ENCODE peak calls at places on chromosomes 7 and 10, in seven cellular contexts. B is epithelial cell of esophagus; X is GM12865; P is fibroblast of lung; Z is activated CD8-positive, alpha-beta T cell treated with anti-CD3 and anti-CD28 coated beads for 36 hours; E is fibroblast of the aortic adventitia; G is HFFc6. I is an unnamed sample.

GRCh38 chr7:155213955-155214327 is 83.7 kb upstream of the INSIG1 start:
- DNase-seq in B (no peak), X (no peak), P (no peak), Z (no peak), E (peak), G (no peak), I (no peak)

GRCh38 chr7:41877118-41877517 is 174.2 kb upstream of the INHBA start:
- DNase-seq in B (no peak), X (no peak), P (no peak), Z (no peak), E (no peak), G (no peak), I (no peak)

GRCh38 chr7:140159487-140159886 is 17.3 kb downstream of the KDM7A start:
- DNase-seq in B (peak), X (no peak), P (peak), Z (no peak), E (peak), G (peak), I (no peak)

GRCh38 chr10:117797286-117797685 is 249.5 kb downstream of the RAB11FIP2 start:
- DNase-seq in B (no peak), X (no peak), P (no peak), Z (no peak), E (no peak), G (no peak), I (no peak)

GRCh38 chr10:30781571-30782542 is 152.3 kb upstream of the LYZL2 start:
- DNase-seq in B (no peak), X (no peak), P (no peak), Z (no peak), E (no peak), G (no peak), I (no peak)

GRCh38 chr10:60384708-60385398 is 4.8 kb downstream of the ANK3 start:
- DNase-seq in B (peak), X (no peak), P (peak), Z (no peak), E (peak), G (peak), I (no peak)

GRCh38 chr10:124381011-124381591 is 37.6 kb downstream of the OAT start:
- DNase-seq in B (no peak), X (no peak), P (peak), Z (no peak), E (no peak), G (no peak), I (no peak)

GRCh38 chr10:79488303-79488702 is 24.0 kb upstream of the EIF5AL1 start:
- DNase-seq in B (peak), X (no peak), P (peak), Z (no peak), E (peak), G (peak), I (no peak)

GRCh38 chr7:104936546-104936945 is 77.5 kb upstream of the KMT2E start:
- DNase-seq in B (no peak), X (no peak), P (no peak), Z (no peak), E (no peak), G (no peak), I (no peak)

GRCh38 chr10:114879093-114879492 is 57.5 kb downstream of the FHIP2A start:
- DNase-seq in B (no peak), X (no peak), P (peak), Z (no peak), E (peak), G (no peak), I (no peak)

GRCh38 chr7:115221484-115221883 is 299.6 kb downstream of the MDFIC start:
- DNase-seq in B (no peak), X (no peak), P (no peak), Z (no peak), E (peak), G (no peak), I (no peak)

GRCh38 chr10:8402469-8403074 is 348.1 kb downstream of the GATA3 start:
- DNase-seq in B (no peak), X (no peak), P (peak), Z (peak), E (no peak), G (no peak), I (no peak)

GRCh38 chr7:82945480-82945879 is 217.2 kb downstream of the PCLO start:
- DNase-seq in B (peak), X (no peak), P (no peak), Z (no peak), E (no peak), G (no peak), I (no peak)
- TF ChIP-seq CTCF in B (peak), X (no peak), P (no peak), Z (no peak), E (no peak), G (no peak), I (no peak)

GRCh38 chr10:108783897-108784296 is 1139.4 kb downstream of the XPNPEP1 start:
- DNase-seq in B (peak), X (peak), P (peak), Z (peak), E (peak), G (peak), I (no peak)
- TF ChIP-seq CTCF in B (peak), X (peak), P (peak), Z (peak), E (peak), G (peak), I (no peak)

DNA sequence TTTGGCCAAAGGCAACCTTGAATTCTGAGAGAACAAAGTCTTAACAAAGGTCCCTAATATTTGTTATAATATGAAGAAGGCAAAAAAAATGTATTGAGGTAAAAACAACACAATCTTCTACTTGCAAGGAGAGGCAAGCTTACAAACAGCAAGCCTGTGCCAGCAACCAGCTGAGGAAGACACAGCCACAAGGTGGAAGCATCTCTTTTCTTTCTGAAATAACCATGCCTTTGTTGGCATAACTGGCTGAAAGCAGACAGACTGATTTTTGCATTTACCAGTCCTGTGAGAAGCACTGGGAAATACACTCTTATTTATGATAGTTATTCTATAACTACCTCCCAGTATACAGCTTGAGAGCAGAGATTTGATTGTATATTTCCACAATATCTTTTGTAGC is 292.0 kb downstream of the PHTF2 start:
- DNase-seq in B (peak), X (no peak), P (no peak), Z (no peak), E (no peak), G (peak), I (no peak)
- TF ChIP-seq CTCF in B (peak), X (no peak), P (no peak), Z (no peak), E (peak), G (peak), I (no peak)

GRCh38 chr10:35611750-35612149 is 6.6 kb downstream of the GJD4 start:
- DNase-seq in B (no peak), X (no peak), P (no peak), Z (no peak), E (no peak), G (no peak), I (no peak)
- TF ChIP-seq CTCF in B (no peak), X (no peak), P (no peak), Z (no peak), E (no peak), G (peak), I (no peak)

DNA sequence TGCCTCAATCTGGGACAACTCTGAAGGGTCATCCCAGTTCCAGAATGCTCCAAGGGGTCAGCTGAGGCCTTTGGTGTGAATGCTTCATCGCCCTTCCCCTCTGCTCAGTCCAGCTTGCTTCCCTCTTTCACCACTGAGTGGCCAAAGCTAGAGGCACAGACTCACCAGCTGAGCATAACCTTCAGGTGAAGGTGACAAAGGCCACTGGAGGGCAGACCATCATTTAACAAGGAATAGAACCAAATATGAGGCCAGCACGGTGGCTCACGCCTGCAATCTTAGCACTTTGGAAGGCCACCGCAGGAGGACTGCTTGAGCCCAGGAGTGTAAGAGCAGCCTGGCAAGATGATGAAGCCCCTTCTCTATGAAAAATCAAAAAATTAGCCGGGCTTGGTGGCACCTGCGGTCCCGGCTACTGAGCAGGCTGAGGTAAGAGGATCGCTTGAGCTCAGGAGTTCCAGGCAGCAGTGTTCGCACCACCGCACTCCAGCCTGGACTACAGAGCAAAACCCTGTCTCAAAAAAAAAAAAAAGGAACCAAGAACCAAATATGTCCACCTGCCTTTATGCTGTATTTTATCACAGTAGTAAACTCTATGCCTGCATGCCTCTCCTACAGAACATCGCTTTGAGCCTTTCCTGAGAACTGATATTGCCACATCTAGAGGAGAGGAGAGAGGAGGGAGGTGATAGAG is 13.4 kb downstream of the PRKAG2 start:
- DNase-seq in B (no peak), X (peak), P (no peak), Z (no peak), E (no peak), G (no peak), I (no peak)
- TF ChIP-seq CTCF in B (no peak), X (peak), P (no peak), Z (no peak), E (no peak), G (no peak), I (no peak)

GRCh38 chr10:50788951-50789904 is 49.5 kb downstream of the ASAH2B start:
- DNase-seq in B (peak), X (peak), P (peak), Z (no peak), E (peak), G (peak), I (no peak)
- TF ChIP-seq CTCF in B (peak), X (no peak), P (peak), Z (no peak), E (peak), G (peak), I (no peak)

DNA sequence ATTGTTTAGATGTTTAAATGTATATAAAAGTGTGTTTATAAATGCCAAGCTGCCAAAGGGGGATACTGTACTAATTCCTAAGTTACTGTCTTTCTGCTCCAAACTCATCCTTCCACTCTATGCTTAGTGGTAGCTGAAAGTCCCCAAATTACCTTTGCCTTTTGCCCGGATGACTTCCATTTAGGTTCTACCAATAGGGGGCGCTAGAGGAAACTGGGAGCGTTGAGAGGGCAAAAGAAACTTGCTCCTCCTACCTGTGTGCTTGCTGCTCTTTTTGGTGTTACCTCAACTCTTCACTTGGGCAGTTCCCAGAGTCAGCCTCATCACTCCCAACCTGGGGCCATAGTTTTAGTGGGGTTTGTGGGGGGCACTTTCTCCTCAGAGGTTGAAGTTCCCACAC is 5.9 kb upstream of the OR2A25 start:
- DNase-seq in B (no peak), X (peak), P (no peak), Z (no peak), E (no peak), G (no peak), I (no peak)
- TF ChIP-seq CTCF in B (peak), X (peak), P (peak), Z (peak), E (peak), G (peak), I (no peak)

DNA sequence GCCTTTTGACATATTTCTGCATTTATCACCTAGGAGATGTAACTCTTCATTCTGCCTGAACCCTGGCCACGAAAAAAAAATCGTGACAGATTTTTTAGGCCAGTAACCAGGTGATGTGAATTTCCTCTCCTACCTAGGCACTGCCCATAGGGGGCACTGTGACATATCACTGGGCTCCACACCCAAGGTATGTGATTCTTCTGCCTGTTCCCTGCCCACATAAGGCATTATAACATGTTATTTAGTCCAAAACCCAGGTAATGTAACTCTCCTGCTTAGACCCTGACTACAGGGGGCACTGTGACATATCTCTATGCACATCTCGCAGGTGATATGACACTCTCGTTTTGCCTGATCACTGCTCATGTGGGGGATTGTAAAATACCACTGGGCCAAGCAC is 29.5 kb upstream of the ZNF107 start:
- DNase-seq in B (no peak), X (no peak), P (no peak), Z (peak), E (no peak), G (no peak), I (no peak)
- TF ChIP-seq CTCF in B (no peak), X (no peak), P (no peak), Z (peak), E (peak), G (peak), I (no peak)

GRCh38 chr10:4767033-4767814 is 58.8 kb upstream of the AKR1E2 start:
- DNase-seq in B (peak), X (no peak), P (peak), Z (peak), E (peak), G (peak), I (no peak)
- TF ChIP-seq CTCF in B (peak), X (peak), P (peak), Z (peak), E (peak), G (peak), I (peak)

I was measured in natural killer cell.